ENCODE peak calls at places on chromosomes 11 and 22, in five cellular contexts. B is choroid plexus epithelial cell, C is OCI-LY7, W is heart left ventricle, T is DND-41. D is an unnamed sample.

GRCh38 chr22:25122136-25122764 is 77.4 kb upstream of the CRYBB3 start:
- DNase-seq in W (no peak), T (no peak), B (no peak), C (no peak), D (no peak)

GRCh38 chr11:36478700-36479329 is 31.3 kb downstream of the TRAF6 start:
- DNase-seq in C (peak), B (peak), W (peak), T (peak), D (peak)

GRCh38 chr11:71265559-71266092 is 13.2 kb upstream of the SHANK2 start:
- DNase-seq in B (no peak), T (no peak), W (no peak), C (no peak), D (no peak)

GRCh38 chr22:30327864-30328345 is 1.2 kb upstream of the TBC1D10A start:
- DNase-seq in C (peak), T (no peak), W (no peak), B (no peak), D (no peak)

GRCh38 chr11:118012083-118012669 is 26.0 kb downstream of the IL10RA start:
- DNase-seq in B (peak), W (no peak), T (no peak), C (peak), D (no peak)

GRCh38 chr11:128692750-128693578 is 908 bp upstream of the FLI1 start:
- DNase-seq in B (peak), C (peak), W (peak), T (no peak), D (no peak)

GRCh38 chr22:27796118-27796517 is 5.4 kb downstream of the MN1 start:
- DNase-seq in C (no peak), T (no peak), B (no peak), W (no peak), D (no peak)

GRCh38 chr22:49371325-49372110 is 456.2 kb downstream of the BRD1 start:
- DNase-seq in C (no peak), W (no peak), B (no peak), T (no peak), D (no peak)

GRCh38 chr11:44036811-44037657 is 10.7 kb upstream of the ACCSL start:
- DNase-seq in B (peak), W (peak), C (peak), T (peak), D (peak)

GRCh38 chr11:75387742-75388294 is 11.5 kb upstream of the RPS3 start:
- DNase-seq in T (no peak), W (no peak), C (no peak), B (no peak), D (no peak)

GRCh38 chr11:125264091-125265022 is 99.8 kb downstream of the PKNOX2 start:
- DNase-seq in W (no peak), T (no peak), B (no peak), C (no peak), D (no peak)

GRCh38 chr11:112437096-112437495 is 176.4 kb upstream of the PLET1 start:
- DNase-seq in W (no peak), B (no peak), T (no peak), C (no peak), D (no peak)

GRCh38 chr11:1162153-1162497 is 4.4 kb downstream of the MUC5AC start:
- DNase-seq in C (no peak), W (no peak), T (no peak), B (no peak), D (no peak)

GRCh38 chr11:12454782-12455181 is 77.4 kb downstream of the PARVA start:
- DNase-seq in T (no peak), B (peak), C (no peak), W (no peak), D (no peak)

GRCh38 chr11:12606597-12606996 is 67.6 kb upstream of the TEAD1 start:
- DNase-seq in T (no peak), C (no peak), W (no peak), B (peak), D (no peak)

GRCh38 chr11:112773256-112773655 is 188.0 kb upstream of the NCAM1 start:
- DNase-seq in W (no peak), C (no peak), B (no peak), T (no peak), D (no peak)

GRCh38 chr11:109641549-109641948 is 219.6 kb downstream of the C11orf87 start:
- DNase-seq in W (no peak), T (peak), B (peak), C (no peak), D (peak)

GRCh38 chr11:60657880-60658279 is 41.5 kb upstream of the MS4A8 start:
- DNase-seq in C (no peak), B (no peak), W (no peak), T (no peak), D (no peak)

GRCh38 chr11:76237914-76238313 is 31.6 kb upstream of the WNT11 start:
- DNase-seq in B (no peak), W (no peak), C (no peak), T (no peak), D (no peak)

GRCh38 chr11:46322759-46323158 is 24.5 kb upstream of the DGKZ start:
- DNase-seq in W (no peak), C (peak), B (peak), T (no peak), D (no peak)

GRCh38 chr11:114478768-114479167 is 39.5 kb downstream of the REXO2 start:
- DNase-seq in B (no peak), W (no peak), C (no peak), T (no peak), D (no peak)

GRCh38 chr22:49203863-49204598 is 623.6 kb downstream of the BRD1 start:
- DNase-seq in W (peak), B (no peak), C (no peak), T (no peak), D (no peak)

GRCh38 chr22:47374901-47375575 is 612.6 kb downstream of the TBC1D22A start:
- DNase-seq in C (no peak), W (no peak), T (no peak), B (no peak), D (no peak)

GRCh38 chr11:76170473-76170872 is 35.8 kb downstream of the WNT11 start:
- DNase-seq in B (no peak), T (no peak), W (no peak), C (no peak), D (no peak)

GRCh38 chr11:62556872-62557631 is 10.4 kb upstream of the AHNAK start:
- DNase-seq in C (no peak), T (peak), B (no peak), W (no peak), D (peak)

GRCh38 chr11:12853652-12854296 is 155.3 kb upstream of the RASSF10 start:
- DNase-seq in B (peak), C (no peak), T (no peak), W (no peak), D (no peak)

GRCh38 chr11:121777056-121777455 is 324.3 kb upstream of the SORL1-AS1 start:
- DNase-seq in W (no peak), T (no peak), B (no peak), C (no peak), D (no peak)

GRCh38 chr11:66857234-66857926 is 516 bp downstream of the LRFN4 start:
- DNase-seq in W (no peak), C (no peak), B (peak), T (peak), D (no peak)

GRCh38 chr22:43891360-43892182 is at the start of gene PNPLA5:
- DNase-seq in B (peak), C (no peak), T (no peak), W (no peak), D (no peak)
- H3K4me3 ChIP-seq in B (no peak), C (no peak), T (no peak), W (peak), D (no peak)

GRCh38 chr11:47333526-47333845 is 19.0 kb downstream of the MYBPC3 start:
- DNase-seq in C (no peak), B (no peak), W (no peak), T (no peak), D (no peak)
- H3K4me3 ChIP-seq in C (no peak), B (no peak), W (no peak), T (no peak), D (no peak)

DNA sequence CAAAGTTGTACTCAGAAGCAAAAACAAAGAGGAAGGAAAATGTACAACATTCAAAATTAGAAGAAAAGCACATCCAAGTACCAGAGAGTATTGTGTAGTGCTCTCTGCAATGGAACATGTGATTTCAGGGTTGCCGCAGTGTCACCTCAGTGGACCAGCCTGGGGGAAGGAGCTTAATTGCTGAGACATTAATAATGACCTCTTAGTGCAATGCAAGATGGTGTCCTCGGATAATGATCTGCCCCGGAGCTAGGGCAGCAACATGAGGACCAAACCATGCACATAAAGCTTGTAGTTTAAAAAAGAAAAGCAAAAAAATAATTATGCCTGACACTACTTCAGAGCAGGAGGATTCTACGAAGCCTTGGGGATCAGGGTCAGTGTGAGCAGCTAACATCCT is 11.3 kb upstream of the JHY start:
- DNase-seq in B (no peak), C (no peak), T (no peak), W (no peak), D (no peak)
- H3K4me3 ChIP-seq in B (no peak), C (no peak), T (no peak), W (no peak), D (no peak)

GRCh38 chr22:20268289-20268349 is at the start of gene RTN4R:
- DNase-seq in B (no peak), T (no peak), C (no peak), W (no peak), D (no peak)
- H3K4me3 ChIP-seq in B (no peak), T (peak), C (peak), W (peak), D (peak)

GRCh38 chr22:41410311-41410751 is 28.6 kb downstream of the TEF start:
- DNase-seq in B (no peak), W (peak), T (no peak), C (no peak), D (no peak)

GRCh38 chr22:41418717-41419116 is 27.9 kb downstream of the TOB2 start:
- DNase-seq in B (no peak), T (no peak), W (no peak), C (no peak), D (no peak)

GRCh38 chr22:41411021-41411851 is 29.5 kb downstream of the TEF start:
- DNase-seq in B (no peak), T (no peak), C (no peak), W (no peak), D (no peak)

GRCh38 chr22:41417622-41418390 is 28.8 kb downstream of the TOB2 start:
- DNase-seq in C (no peak), T (no peak), W (peak), B (no peak), D (no peak)

GRCh38 chr22:41415554-41415953 is 31.0 kb downstream of the TOB2 start:
- DNase-seq in C (no peak), T (no peak), W (no peak), B (no peak), D (no peak)
- H3K4me3 ChIP-seq in C (peak), T (peak), W (no peak), B (no peak), D (no peak)